ENCODE peak calls at places on chromosomes 1 and 21, in four cellular contexts. J is GM12892, Y is NCI-H1694 treated with DMSO at 0.1 percent for 48 hours, A is fibroblast of pulmonary artery. W is an unnamed sample.

GRCh38 chr1:15153184-15153841 is at the start of gene TMEM51:
- DNase-seq in Y (peak; percentile 27), A (peak; percentile 64), J (no peak), W (no peak)

GRCh38 chr1:243917177-243917862 is 67.3 kb upstream of the AKT3 start:
- DNase-seq in J (peak; percentile 24), A (peak; percentile 88), Y (peak; percentile 100), W (no peak)

GRCh38 chr1:179883739-179884138 is 1.7 kb downstream of the TOR1AIP1 start:
- DNase-seq in J (no peak), A (no peak), Y (no peak), W (no peak)

GRCh38 chr1:1344672-1345361 is 4.4 kb downstream of the DVL1 start:
- DNase-seq in Y (no peak), A (peak; percentile 48), J (no peak), W (no peak)

GRCh38 chr1:180622658-180623508 is 8.9 kb upstream of the XPR1 start:
- DNase-seq in Y (no peak), J (no peak), A (no peak), W (no peak)

GRCh38 chr1:207156095-207156494 is 52.1 kb downstream of the C4BPA start:
- DNase-seq in Y (no peak), A (no peak), J (no peak), W (no peak)

GRCh38 chr1:56433056-56433577 is 146.2 kb downstream of the PLPP3 start:
- DNase-seq in Y (no peak), A (no peak), J (no peak), W (no peak)

GRCh38 chr1:212752256-212752933 is 39.2 kb downstream of the NSL1 start:
- DNase-seq in J (no peak), Y (no peak), A (peak; percentile 44), W (no peak)

GRCh38 chr21:33139084-33139483 is 69.1 kb downstream of the OLIG1 start:
- DNase-seq in Y (no peak), A (no peak), J (no peak), W (no peak)

GRCh38 chr21:28971171-28971570 is 21.5 kb downstream of the LTN1 start:
- DNase-seq in A (peak; percentile 8), Y (no peak), J (no peak), W (no peak)

GRCh38 chr1:244896550-244896949 is 32.2 kb upstream of the HNRNPU start:
- DNase-seq in Y (no peak), A (peak; percentile 73), J (no peak), W (no peak)

GRCh38 chr1:8822383-8823294 is 5.2 kb upstream of the RERE start:
- DNase-seq in J (no peak), A (peak; percentile 89), Y (peak; percentile 52), W (no peak)

GRCh38 chr1:91307784-91308409 is 96.7 kb downstream of the HFM1 start:
- DNase-seq in Y (no peak), A (no peak), J (no peak), W (no peak)

GRCh38 chr1:154425172-154425571 is 20.0 kb downstream of the IL6R start:
- DNase-seq in Y (no peak), A (peak; percentile 81), J (no peak), W (no peak)

GRCh38 chr1:171116676-171117075 is 26.0 kb downstream of the FMO3 start:
- DNase-seq in Y (no peak), J (no peak), A (no peak), W (no peak)

W was measured in GM19239.